ENCODE peak calls at places on chromosomes 13 and 19, in five cellular contexts. One of them, this sample, is unnamed.

GRCh38 chr13:96091164-96091931 is 1.4 kb downstream of the HS6ST3 start:
- DNase-seq in GM18507: no peak
- DNase-seq in HS-5: no peak
- DNase-seq in NT2/D1: no peak
- DNase-seq in lung microvascular endothelial cell: peak
- DNase-seq in this sample: no peak

GRCh38 chr19:16896913-16897571 is 8.2 kb downstream of the F2RL3 start:
- DNase-seq in GM18507: peak
- DNase-seq in HS-5: peak
- DNase-seq in NT2/D1: peak
- DNase-seq in lung microvascular endothelial cell: peak
- DNase-seq in this sample: peak

GRCh38 chr13:46571189-46571901 is 18.4 kb downstream of the LRCH1 start:
- DNase-seq in GM18507: no peak
- DNase-seq in HS-5: no peak
- DNase-seq in NT2/D1: no peak
- DNase-seq in lung microvascular endothelial cell: peak
- DNase-seq in this sample: no peak

GRCh38 chr19:3825286-3825956 is 39.2 kb upstream of the MATK start:
- DNase-seq in GM18507: no peak
- DNase-seq in HS-5: no peak
- DNase-seq in NT2/D1: no peak
- DNase-seq in lung microvascular endothelial cell: no peak
- DNase-seq in this sample: no peak

GRCh38 chr13:110869805-110870706 is 44.8 kb downstream of the ANKRD10 start:
- DNase-seq in GM18507: no peak
- DNase-seq in HS-5: peak
- DNase-seq in NT2/D1: no peak
- DNase-seq in lung microvascular endothelial cell: peak
- DNase-seq in this sample: no peak

GRCh38 chr19:6233827-6234511 is 45.8 kb downstream of the MLLT1 start:
- DNase-seq in GM18507: no peak
- DNase-seq in HS-5: no peak
- DNase-seq in NT2/D1: no peak
- DNase-seq in lung microvascular endothelial cell: no peak
- DNase-seq in this sample: no peak

GRCh38 chr19:38079926-38080380 is 144.1 kb downstream of the DPF1 start:
- DNase-seq in GM18507: peak
- DNase-seq in HS-5: peak
- DNase-seq in NT2/D1: no peak
- DNase-seq in lung microvascular endothelial cell: peak
- DNase-seq in this sample: no peak

GRCh38 chr19:3670796-3671679 is 29.2 kb downstream of the PIP5K1C start:
- DNase-seq in GM18507: no peak
- DNase-seq in HS-5: no peak
- DNase-seq in NT2/D1: no peak
- DNase-seq in lung microvascular endothelial cell: peak
- DNase-seq in this sample: no peak

GRCh38 chr13:44989941-44990340 is 603 bp downstream of the GPALPP1 start:
- DNase-seq in GM18507: no peak
- DNase-seq in HS-5: no peak
- DNase-seq in NT2/D1: no peak
- DNase-seq in lung microvascular endothelial cell: peak
- DNase-seq in this sample: no peak

GRCh38 chr13:95275322-95276118 is 25.7 kb downstream of the ABCC4 start:
- DNase-seq in GM18507: no peak
- DNase-seq in HS-5: no peak
- DNase-seq in NT2/D1: no peak
- DNase-seq in lung microvascular endothelial cell: no peak
- DNase-seq in this sample: no peak

GRCh38 chr13:48194392-48194754 is 38.6 kb upstream of the ITM2B start:
- DNase-seq in GM18507: no peak
- DNase-seq in HS-5: no peak
- DNase-seq in NT2/D1: no peak
- DNase-seq in lung microvascular endothelial cell: no peak
- DNase-seq in this sample: no peak

GRCh38 chr13:26706381-26706780 is 54.2 kb downstream of the GPR12 start:
- DNase-seq in GM18507: no peak
- DNase-seq in HS-5: no peak
- DNase-seq in NT2/D1: no peak
- DNase-seq in lung microvascular endothelial cell: no peak
- DNase-seq in this sample: no peak

GRCh38 chr13:39820606-39821005 is 165.1 kb downstream of the COG6 start:
- DNase-seq in GM18507: no peak
- DNase-seq in HS-5: no peak
- DNase-seq in NT2/D1: no peak
- DNase-seq in lung microvascular endothelial cell: no peak
- DNase-seq in this sample: no peak

GRCh38 chr13:31945202-31945978 is 86.2 kb upstream of the FRY start:
- DNase-seq in GM18507: no peak
- DNase-seq in HS-5: peak
- DNase-seq in NT2/D1: no peak
- DNase-seq in lung microvascular endothelial cell: peak
- DNase-seq in this sample: no peak

GRCh38 chr19:16628984-16629691 is 1.1 kb upstream of the MED26 start:
- DNase-seq in GM18507: no peak
- DNase-seq in HS-5: no peak
- DNase-seq in NT2/D1: no peak
- DNase-seq in lung microvascular endothelial cell: peak
- DNase-seq in this sample: no peak

GRCh38 chr13:73765651-73766384 is 368.4 kb downstream of the KLF12 start:
- DNase-seq in GM18507: no peak
- DNase-seq in HS-5: no peak
- DNase-seq in NT2/D1: peak
- DNase-seq in lung microvascular endothelial cell: peak
- DNase-seq in this sample: no peak

GRCh38 chr13:95870421-95870820 is 182.8 kb downstream of the UGGT2 start:
- DNase-seq in GM18507: no peak
- DNase-seq in HS-5: no peak
- DNase-seq in NT2/D1: no peak
- DNase-seq in lung microvascular endothelial cell: no peak
- DNase-seq in this sample: no peak

GRCh38 chr19:5957132-5957531 is 20.8 kb downstream of the RANBP3 start:
- DNase-seq in GM18507: no peak
- DNase-seq in HS-5: no peak
- DNase-seq in NT2/D1: no peak
- DNase-seq in lung microvascular endothelial cell: no peak
- DNase-seq in this sample: no peak

GRCh38 chr19:49361438-49362047 is 673 bp downstream of the TEAD2 start:
- DNase-seq in GM18507: no peak
- DNase-seq in HS-5: no peak
- DNase-seq in NT2/D1: no peak
- DNase-seq in lung microvascular endothelial cell: peak
- DNase-seq in this sample: no peak

GRCh38 chr19:49475995-49476880 is 2.2 kb downstream of the FLT3LG start:
- DNase-seq in GM18507: no peak
- DNase-seq in HS-5: no peak
- DNase-seq in NT2/D1: no peak
- DNase-seq in lung microvascular endothelial cell: peak
- DNase-seq in this sample: peak

GRCh38 chr19:9913237-9914000 is 22.9 kb downstream of the OLFM2 start:
- DNase-seq in GM18507: no peak
- DNase-seq in HS-5: no peak
- DNase-seq in NT2/D1: no peak
- DNase-seq in lung microvascular endothelial cell: no peak
- DNase-seq in this sample: no peak

GRCh38 chr19:51439021-51439465 is 19.2 kb downstream of the SIGLEC8 start:
- DNase-seq in GM18507: no peak
- DNase-seq in HS-5: no peak
- DNase-seq in NT2/D1: peak
- DNase-seq in lung microvascular endothelial cell: peak
- DNase-seq in this sample: no peak

GRCh38 chr19:48654299-48655059 is 8.5 kb upstream of the CA11 start:
- DNase-seq in GM18507: no peak
- DNase-seq in HS-5: no peak
- DNase-seq in NT2/D1: no peak
- DNase-seq in lung microvascular endothelial cell: no peak
- DNase-seq in this sample: no peak

GRCh38 chr13:106349080-106349841 is 186.2 kb downstream of the EFNB2 start:
- DNase-seq in GM18507: no peak
- DNase-seq in HS-5: no peak
- DNase-seq in NT2/D1: no peak
- DNase-seq in lung microvascular endothelial cell: peak
- DNase-seq in this sample: no peak

GRCh38 chr13:44347905-44348304 is 25.7 kb upstream of the SERP2 start:
- DNase-seq in GM18507: no peak
- DNase-seq in HS-5: no peak
- DNase-seq in NT2/D1: no peak
- DNase-seq in lung microvascular endothelial cell: no peak
- DNase-seq in this sample: no peak

GRCh38 chr13:31663880-31664585 is 75.3 kb upstream of the RXFP2 start:
- DNase-seq in GM18507: no peak
- DNase-seq in HS-5: no peak
- DNase-seq in NT2/D1: peak
- DNase-seq in lung microvascular endothelial cell: no peak
- DNase-seq in this sample: peak

GRCh38 chr19:30602661-30603322 is 230.6 kb downstream of the ZNF536 start:
- DNase-seq in GM18507: no peak
- DNase-seq in HS-5: no peak
- DNase-seq in NT2/D1: no peak
- DNase-seq in lung microvascular endothelial cell: no peak
- DNase-seq in this sample: no peak

GRCh38 chr19:2779121-2779740 is 3.8 kb downstream of the SGTA start:
- DNase-seq in GM18507: no peak
- DNase-seq in HS-5: no peak
- DNase-seq in NT2/D1: no peak
- DNase-seq in lung microvascular endothelial cell: no peak
- DNase-seq in this sample: no peak

GRCh38 chr13:99040536-99041141 is 62.8 kb upstream of the DOCK9 start:
- DNase-seq in GM18507: no peak
- DNase-seq in HS-5: no peak
- DNase-seq in NT2/D1: no peak
- DNase-seq in lung microvascular endothelial cell: no peak
- DNase-seq in this sample: no peak

GRCh38 chr13:94967183-94968039 is 255.1 kb upstream of the SOX21 start:
- DNase-seq in GM18507: no peak
- DNase-seq in HS-5: no peak
- DNase-seq in NT2/D1: no peak
- DNase-seq in lung microvascular endothelial cell: peak
- DNase-seq in this sample: no peak

GRCh38 chr19:40055832-40056504 is at the start of gene ZNF780B:
- DNase-seq in GM18507: peak
- DNase-seq in HS-5: peak
- DNase-seq in NT2/D1: peak
- DNase-seq in lung microvascular endothelial cell: peak
- DNase-seq in this sample: peak

GRCh38 chr13:26255717-26256277 is 1.9 kb downstream of the CDK8 start:
- DNase-seq in GM18507: no peak
- DNase-seq in HS-5: no peak
- DNase-seq in NT2/D1: no peak
- DNase-seq in lung microvascular endothelial cell: peak
- DNase-seq in this sample: no peak

GRCh38 chr13:89204435-89204834 is 1533.3 kb downstream of the SLITRK5 start:
- DNase-seq in GM18507: no peak
- DNase-seq in HS-5: no peak
- DNase-seq in NT2/D1: no peak
- DNase-seq in lung microvascular endothelial cell: no peak
- DNase-seq in this sample: no peak

GRCh38 chr19:30512748-30513389 is 140.7 kb downstream of the ZNF536 start:
- DNase-seq in GM18507: no peak
- DNase-seq in HS-5: no peak
- DNase-seq in NT2/D1: no peak
- DNase-seq in lung microvascular endothelial cell: no peak
- DNase-seq in this sample: no peak

GRCh38 chr13:93200626-93201025 is 26.0 kb upstream of the GPC6 start:
- DNase-seq in GM18507: no peak
- DNase-seq in HS-5: no peak
- DNase-seq in NT2/D1: no peak
- DNase-seq in lung microvascular endothelial cell: no peak
- DNase-seq in this sample: no peak

GRCh38 chr13:50677687-50678463 is 165.6 kb downstream of the DLEU7 start:
- DNase-seq in GM18507: no peak
- DNase-seq in HS-5: no peak
- DNase-seq in NT2/D1: no peak
- DNase-seq in lung microvascular endothelial cell: no peak
- DNase-seq in this sample: no peak

GRCh38 chr13:107025991-107026390 is 458.1 kb upstream of the ARGLU1 start:
- DNase-seq in GM18507: no peak
- DNase-seq in HS-5: no peak
- DNase-seq in NT2/D1: no peak
- DNase-seq in lung microvascular endothelial cell: peak
- DNase-seq in this sample: no peak

GRCh38 chr19:3547301-3547731 is 8.3 kb downstream of the TEKTIP1 start:
- DNase-seq in GM18507: no peak
- DNase-seq in HS-5: no peak
- DNase-seq in NT2/D1: no peak
- DNase-seq in lung microvascular endothelial cell: peak
- DNase-seq in this sample: no peak